ENCODE peak calls at places on chromosomes 5 and 9, in nine cellular contexts. F is stomach; E is NCI-H1092; Q is NCI-H1105 treated with DMSO at 0.1 percent for 48 hours; O is stimulated activated CD4-positive, alpha-beta T cell treated with anti-CD3 and anti-CD28 coated beads, Interleukin-1b, Interleukin-23, amount 100 ng/mL, for 24 hours; L is upper lobe of left lung; Z is HAP-1; I is activated naive CD4-positive, alpha-beta T cell treated with anti-CD3 and anti-CD28 coated beads, Interleukin-2, amount 50 U/mL, for 16 hours; S is sciatic nerve. V is an unnamed sample.

GRCh38 chr5:95975703-95976102 is 14.1 kb upstream of the ELL2 start:
- DNase-seq in F (no peak), Q (no peak), Z (no peak), E (no peak), I (no peak), S (no peak), O (no peak), L (no peak), V (no peak)

GRCh38 chr5:132489871-132490483 is 596 bp downstream of the IRF1 start:
- DNase-seq in I (peak; percentile 65), Z (peak; percentile 4), F (peak; percentile 69), Q (no peak), S (peak; percentile 83), E (no peak), L (peak; percentile 93), O (no peak), V (peak; percentile 65)

GRCh38 chr5:57383093-57383861 is 99.3 kb downstream of the ACTBL2 start:
- DNase-seq in Q (no peak), F (no peak), L (no peak), I (no peak), Z (no peak), S (no peak), O (no peak), E (no peak), V (no peak)

GRCh38 chr9:20592673-20593072 is 29.6 kb downstream of the MLLT3 start:
- DNase-seq in Q (no peak), I (no peak), S (no peak), O (no peak), E (no peak), F (no peak), Z (no peak), L (no peak), V (no peak)

GRCh38 chr9:116285320-116285719 is 131.7 kb downstream of the PAPPA start:
- DNase-seq in Q (no peak), O (no peak), E (no peak), L (no peak), F (no peak), S (no peak), Z (no peak), I (no peak), V (no peak)

GRCh38 chr5:116646611-116647289 is 72.1 kb upstream of the SEMA6A start:
- DNase-seq in I (no peak), E (no peak), Z (no peak), S (no peak), L (no peak), O (no peak), Q (no peak), F (no peak), V (no peak)

GRCh38 chr5:4879693-4880303 is 260.3 kb upstream of the ADAMTS16 start:
- DNase-seq in S (peak; percentile 88), I (peak; percentile 32), O (peak; percentile 5), F (peak; percentile 81), Z (peak; percentile 15), L (no peak), E (peak; percentile 29), Q (peak; percentile 61), V (no peak)

GRCh38 chr5:57025961-57026360 is 74.0 kb upstream of the MIER3 start:
- DNase-seq in Q (no peak), E (no peak), F (no peak), S (no peak), I (no peak), O (no peak), Z (no peak), L (no peak), V (no peak)

GRCh38 chr5:181190711-181191525 is 14.1 kb downstream of the TRIM7 start:
- DNase-seq in F (peak; percentile 48), O (no peak), E (no peak), S (peak; percentile 76), Q (no peak), I (peak; percentile 65), Z (no peak), L (peak; percentile 92), V (no peak)

GRCh38 chr9:6680797-6681146 is 35.2 kb upstream of the GLDC start:
- DNase-seq in Q (peak; percentile 71), I (peak; percentile 75), O (no peak), E (no peak), F (peak; percentile 63), L (peak; percentile 89), Z (no peak), S (peak; percentile 82), V (peak; percentile 64)

GRCh38 chr5:140242099-140242498 is 60.8 kb downstream of the PFDN1 start:
- DNase-seq in E (no peak), S (no peak), Q (no peak), O (no peak), L (no peak), Z (no peak), I (no peak), F (no peak), V (no peak)

GRCh38 chr5:150612405-150612804 is 28.1 kb upstream of the SYNPO start:
- DNase-seq in E (no peak), L (no peak), S (no peak), Z (no peak), Q (no peak), I (no peak), F (no peak), O (no peak), V (no peak)

GRCh38 chr5:41128291-41128690 is 57.1 kb upstream of the MROH2B start:
- DNase-seq in F (no peak), O (no peak), L (no peak), E (no peak), S (no peak), I (no peak), Z (no peak), Q (no peak), V (no peak)